ENCODE peak calls at places on chromosomes 3 and 15, in nine cellular contexts. V is esophagus muscularis mucosa, G is H1, U is endothelial cell of umbilical vein, E is lower leg skin, N is uterus, H is gastrocnemius medialis, Q is stomach, M is breast epithelium. J is an unnamed sample.

GRCh38 chr3:123326531-123326930 is 122.4 kb downstream of the ADCY5 start:
- DNase-seq in E (no peak), M (no peak), Q (no peak), G (no peak), V (no peak), N (no peak), H (no peak), U (no peak), J (no peak)

GRCh38 chr3:152834354-152835310 is at the start of gene P2RY1:
- DNase-seq in Q (peak; percentile 50), G (peak; percentile 69), M (peak; percentile 52), H (peak; percentile 23), E (peak; percentile 69), U (peak; percentile 59), V (no peak), N (peak; percentile 67), J (peak; percentile 88)

GRCh38 chr15:76258460-76258859 is 52.8 kb downstream of the ETFA start:
- DNase-seq in N (no peak), E (no peak), V (no peak), G (no peak), M (no peak), Q (no peak), H (no peak), U (no peak), J (no peak)

GRCh38 chr3:71345429-71346027 is 238.0 kb downstream of the FOXP1 start:
- DNase-seq in V (no peak), U (no peak), Q (no peak), M (no peak), H (no peak), E (no peak), G (no peak), N (no peak), J (peak; percentile 12)

GRCh38 chr3:49689046-49689886 is at the start of the genes MST1 and RNF123:
- DNase-seq in M (peak; percentile 79), E (peak; percentile 76), Q (peak; percentile 90), G (peak; percentile 81), V (peak; percentile 97), U (peak; percentile 92), N (peak; percentile 85), H (peak; percentile 86), J (peak; percentile 88)

GRCh38 chr3:44661189-44661588 is 12.7 kb downstream of the ZNF35 start:
- DNase-seq in Q (no peak), N (no peak), V (no peak), H (no peak), U (no peak), E (no peak), G (no peak), M (no peak), J (no peak)

GRCh38 chr15:87527416-87527815 is 729.1 kb downstream of the NTRK3 start:
- DNase-seq in H (peak; percentile 25), V (no peak), Q (no peak), N (no peak), E (no peak), U (no peak), M (no peak), G (no peak), J (no peak)

GRCh38 chr3:109910772-109911171 is 573.4 kb upstream of the DPPA4 start:
- DNase-seq in V (no peak), G (no peak), U (no peak), N (no peak), H (no peak), M (no peak), E (no peak), Q (no peak), J (no peak)

GRCh38 chr3:124780356-124780755 is 50.1 kb downstream of the UMPS start:
- DNase-seq in N (peak; percentile 74), V (no peak), H (peak; percentile 76), G (no peak), U (no peak), Q (no peak), E (peak; percentile 76), M (peak; percentile 65), J (peak; percentile 62)

GRCh38 chr15:79540551-79540950 is 108.4 kb downstream of the MINAR1 start:
- DNase-seq in N (no peak), V (no peak), H (no peak), M (no peak), E (no peak), G (no peak), Q (no peak), U (no peak), J (no peak)
- TF ChIP-seq CTCF in N (no peak), V (no peak), H (no peak), M (no peak), E (no peak), G (no peak), Q (no peak), U (no peak), J (no peak)

GRCh38 chr3:183800221-183800863 is 25.0 kb downstream of the MAP6D1 start:
- DNase-seq in H (no peak), U (no peak), G (no peak), V (no peak), M (no peak), E (no peak), N (no peak), Q (no peak), J (no peak)

GRCh38 chr3:183799471-183799870 is 25.9 kb downstream of the MAP6D1 start:
- DNase-seq in N (no peak), H (no peak), M (no peak), V (no peak), E (no peak), Q (no peak), G (no peak), U (no peak), J (no peak)

GRCh38 chr3:183790700-183791099 is 34.7 kb downstream of the MAP6D1 start:
- DNase-seq in G (no peak), N (no peak), Q (no peak), E (no peak), H (no peak), M (no peak), V (no peak), U (no peak), J (no peak)

GRCh38 chr3:183794452-183794851 is 30.9 kb downstream of the MAP6D1 start:
- DNase-seq in H (no peak), E (no peak), U (no peak), N (no peak), M (no peak), V (no peak), Q (no peak), G (no peak), J (peak; percentile 32)
- TF ChIP-seq POLR2A in H (no peak), E (no peak), U (no peak), N (no peak), M (no peak), V (no peak), Q (no peak), G (no peak), J (no peak)

GRCh38 chr3:42443819-42444436 is 33.5 kb upstream of the LYZL4 start:
- DNase-seq in Q (peak; percentile 88), N (peak; percentile 32), M (peak; percentile 83), G (peak; percentile 80), E (peak; percentile 70), H (peak; percentile 58), V (peak; percentile 95), U (peak; percentile 74), J (peak; percentile 75)

GRCh38 chr3:42439461-42440075 is 29.2 kb upstream of the LYZL4 start:
- DNase-seq in U (no peak), N (no peak), M (no peak), E (no peak), Q (no peak), H (no peak), G (no peak), V (no peak), J (no peak)

GRCh38 chr3:42440924-42441323 is 30.5 kb upstream of the LYZL4 start:
- DNase-seq in V (no peak), G (no peak), H (no peak), N (no peak), U (no peak), Q (no peak), E (no peak), M (no peak), J (no peak)

GRCh38 chr3:42443292-42443691 is 32.9 kb upstream of the LYZL4 start:
- DNase-seq in M (no peak), H (no peak), N (no peak), V (no peak), U (no peak), E (no peak), Q (no peak), G (no peak), J (no peak)

DNA sequence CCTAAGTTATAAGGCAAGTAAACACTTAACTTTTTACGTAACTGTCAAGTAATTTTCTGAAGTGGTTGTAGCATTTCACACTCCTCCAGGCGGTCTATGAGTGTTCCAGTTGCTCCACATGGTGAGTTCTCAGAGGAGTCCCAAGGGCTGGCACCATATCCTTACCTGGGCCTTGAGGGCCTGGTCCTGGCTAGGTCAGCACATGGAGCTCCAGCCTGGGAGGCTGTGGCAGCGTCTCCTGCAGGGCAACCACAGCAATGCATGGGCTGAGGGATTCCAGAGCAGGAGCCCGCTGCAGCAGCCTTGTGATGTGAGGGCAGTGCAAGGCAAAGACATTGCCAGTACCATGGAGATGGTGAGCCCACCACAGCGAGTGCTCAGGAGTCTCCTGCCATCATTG is 32.2 kb upstream of the LYZL4 start:
- DNase-seq in V (no peak), M (no peak), N (no peak), H (no peak), G (no peak), Q (no peak), E (no peak), U (no peak), J (no peak)
- TF ChIP-seq CTCF in V (no peak), M (no peak), N (no peak), H (no peak), G (peak; percentile 66), Q (no peak), E (no peak), U (no peak), J (no peak)

GRCh38 chr3:40891186-40891585 is 308.1 kb upstream of the CTNNB1 start:
- DNase-seq in V (no peak), E (no peak), Q (no peak), N (no peak), M (no peak), U (no peak), G (no peak), H (no peak), J (no peak)

GRCh38 chr3:40899286-40899712 is 300.0 kb upstream of the CTNNB1 start:
- DNase-seq in E (no peak), G (no peak), U (no peak), V (no peak), H (no peak), M (no peak), Q (no peak), N (no peak), J (no peak)

DNA sequence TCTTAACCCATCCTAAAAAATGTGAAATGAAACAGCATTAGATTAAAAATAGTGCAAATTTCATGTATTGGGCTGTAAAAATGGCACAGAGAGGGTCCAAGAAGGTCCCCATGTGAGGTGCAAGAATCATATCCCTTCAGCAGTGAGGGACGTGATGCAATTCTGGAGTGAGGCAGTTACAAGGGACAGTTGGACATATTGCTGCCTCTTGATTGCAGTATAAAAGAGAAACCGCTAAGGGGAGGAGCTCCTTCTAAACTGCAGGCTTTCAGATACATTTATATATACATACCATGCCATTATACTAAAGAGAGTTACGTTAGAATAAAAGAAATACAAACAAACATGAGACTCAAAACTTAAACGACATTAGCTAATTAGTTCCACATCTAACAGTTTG is 304.2 kb upstream of the CTNNB1 start:
- DNase-seq in H (no peak), M (no peak), N (no peak), Q (no peak), E (no peak), U (no peak), V (no peak), G (no peak), J (no peak)
- TF ChIP-seq POLR2A in H (no peak), M (no peak), N (no peak), Q (no peak), E (no peak), U (no peak), V (no peak), G (no peak), J (no peak)

J was measured in thyroid gland.